ENCODE peak calls at places on chromosomes 5 and 9, in four cellular contexts. U is body of pancreas, G is GM12878, H is H54. M is an unnamed sample.
A peak's percentile ranks its signal among the peaks of the same experiment; 100 is the strongest.

GRCh38 chr5:157116483-157116954 is 7.7 kb upstream of the HAVCR2 start:
- DNase-seq in G (peak; percentile 63), U (no peak), H (no peak), M (peak; percentile 57)

GRCh38 chr5:160420331-160420610 is 1.4 kb upstream of the PTTG1 start:
- DNase-seq in G (no peak), U (no peak), H (no peak), M (no peak)

GRCh38 chr9:114172981-114173833 is 17.9 kb downstream of the COL27A1 start:
- DNase-seq in U (no peak), H (no peak), G (no peak), M (no peak)

GRCh38 chr9:129990269-129991005 is 52.6 kb downstream of the FNBP1 start:
- DNase-seq in H (no peak), U (no peak), G (no peak), M (no peak)

GRCh38 chr5:164679461-164679860 is 1174.0 kb downstream of the MAT2B start:
- DNase-seq in H (no peak), U (no peak), G (no peak), M (no peak)

GRCh38 chr9:89038354-89039091 is 47.3 kb downstream of the S1PR3 start:
- DNase-seq in U (no peak), G (no peak), H (peak; percentile 68), M (no peak)

GRCh38 chr5:37370550-37370863 is 399 bp downstream of the NUP155 start:
- DNase-seq in U (no peak), H (peak; percentile 30), G (no peak), M (peak; percentile 50)

GRCh38 chr5:122896598-122897282 is 51.3 kb downstream of the SNX24 start:
- DNase-seq in G (no peak), H (no peak), U (no peak), M (peak; percentile 9)

GRCh38 chr5:66617991-66618768 is 22.0 kb downstream of the MAST4 start:
- DNase-seq in G (no peak), H (no peak), U (no peak), M (no peak)

GRCh38 chr5:122591828-122592227 is 183.1 kb upstream of the SNX2 start:
- DNase-seq in U (no peak), H (no peak), G (no peak), M (no peak)

GRCh38 chr9:76521244-76521673 is 62.3 kb downstream of the GCNT1 start:
- DNase-seq in U (no peak), H (no peak), G (no peak), M (no peak)

GRCh38 chr5:179280095-179280490 is 65.2 kb downstream of the ADAMTS2 start:
- DNase-seq in G (no peak), H (no peak), U (no peak), M (no peak)

GRCh38 chr5:43007911-43008368 is 32.2 kb downstream of the ANXA2R start:
- DNase-seq in U (no peak), H (peak; percentile 48), G (no peak), M (peak; percentile 93)

GRCh38 chr5:6606884-6607558 is 25.8 kb downstream of the NSUN2 start:
- DNase-seq in G (no peak), H (no peak), U (no peak), M (no peak)

GRCh38 chr5:41636605-41637004 is 126.2 kb upstream of the PLCXD3 start:
- DNase-seq in H (peak; percentile 6), U (no peak), G (no peak), M (peak; percentile 10)

GRCh38 chr5:116256717-116257116 is 171.9 kb downstream of the COMMD10 start:
- DNase-seq in U (no peak), H (no peak), G (no peak), M (no peak)

GRCh38 chr9:108953983-108954574 is 19.9 kb downstream of the ABITRAM start:
- DNase-seq in H (no peak), G (no peak), U (no peak), M (peak; percentile 71)

GRCh38 chr5:142685418-142686209 is at the start of gene FGF1:
- DNase-seq in G (no peak), H (no peak), U (peak; percentile 27), M (no peak)

GRCh38 chr5:14208071-14209021 is 65.2 kb downstream of the TRIO start:
- DNase-seq in G (peak; percentile 86), U (no peak), H (no peak), M (no peak)
- TF ChIP-seq POLR2A in G (no peak), U (no peak), H (no peak), M (no peak)

GRCh38 chr9:128027166-128027539 is 40.0 kb downstream of the NAIF1 start:
- DNase-seq in G (no peak), U (no peak), H (no peak), M (no peak)

GRCh38 chr9:128024761-128025308 is 42.3 kb downstream of the NAIF1 start:
- DNase-seq in H (no peak), G (no peak), U (no peak), M (no peak)

GRCh38 chr9:128027705-128028104 is 39.4 kb downstream of the NAIF1 start:
- DNase-seq in H (no peak), U (no peak), G (no peak), M (no peak)

GRCh38 chr9:128025756-128026155 is 41.4 kb downstream of the NAIF1 start:
- DNase-seq in U (no peak), H (no peak), G (no peak), M (no peak)

GRCh38 chr9:128026255-128027165 is 40.6 kb downstream of the NAIF1 start:
- DNase-seq in G (peak; percentile 86), U (no peak), H (no peak), M (no peak)
- TF ChIP-seq POLR2A in G (peak; percentile 75), U (no peak), H (no peak), M (no peak)

GRCh38 chr5:69454460-69455249 is 37.9 kb upstream of the OCLN start:
- DNase-seq in U (peak; percentile 24), G (no peak), H (no peak), M (no peak)
- TF ChIP-seq POLR2A in U (no peak), G (no peak), H (no peak), M (no peak)

GRCh38 chr5:88883566-88884434 is 816 bp upstream of the MEF2C start:
- DNase-seq in H (peak; percentile 34), U (peak; percentile 32), G (no peak), M (peak; percentile 70)
- TF ChIP-seq POLR2A in H (no peak), U (no peak), G (peak; percentile 75), M (no peak)

GRCh38 chr5:95646569-95647330 is at the start of gene RFESD:
- DNase-seq in G (peak; percentile 83), H (peak; percentile 81), U (peak; percentile 100), M (peak; percentile 99)

GRCh38 chr5:95643152-95643551 is 3.4 kb upstream of the RFESD start:
- DNase-seq in U (no peak), G (no peak), H (no peak), M (no peak)

GRCh38 chr5:95644351-95645042 is 2.1 kb upstream of the RFESD start:
- DNase-seq in H (no peak), U (peak; percentile 62), G (peak; percentile 56), M (peak; percentile 66)

GRCh38 chr5:95638632-95639031 is 7.9 kb upstream of the RFESD start:
- DNase-seq in H (no peak), U (no peak), G (no peak), M (no peak)

DNA sequence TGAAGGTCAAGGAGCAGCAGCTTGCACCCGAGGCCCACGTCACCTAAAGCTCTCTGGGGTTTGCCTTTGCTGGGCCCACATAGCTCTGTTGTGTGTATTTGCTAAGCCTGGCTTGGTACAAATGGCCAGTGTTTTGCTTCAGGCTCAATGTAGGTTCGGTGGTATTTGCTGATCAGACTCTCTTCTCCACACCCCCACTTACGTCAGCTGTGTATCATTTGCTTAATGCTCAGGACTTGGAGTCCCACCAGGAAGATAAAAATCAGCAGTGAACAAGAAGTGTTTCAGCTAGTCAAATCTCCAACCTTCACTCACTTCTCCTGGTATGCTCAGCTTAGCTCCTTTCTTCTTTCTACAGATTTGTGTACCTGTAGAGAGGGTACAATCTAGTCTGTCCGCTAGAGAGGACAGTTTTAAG is 4.8 kb upstream of the RFESD start:
- DNase-seq in H (no peak), U (peak; percentile 88), G (no peak), M (peak; percentile 24)
- TF ChIP-seq POLR2A in H (no peak), U (peak; percentile 63), G (no peak), M (no peak)

DNA sequence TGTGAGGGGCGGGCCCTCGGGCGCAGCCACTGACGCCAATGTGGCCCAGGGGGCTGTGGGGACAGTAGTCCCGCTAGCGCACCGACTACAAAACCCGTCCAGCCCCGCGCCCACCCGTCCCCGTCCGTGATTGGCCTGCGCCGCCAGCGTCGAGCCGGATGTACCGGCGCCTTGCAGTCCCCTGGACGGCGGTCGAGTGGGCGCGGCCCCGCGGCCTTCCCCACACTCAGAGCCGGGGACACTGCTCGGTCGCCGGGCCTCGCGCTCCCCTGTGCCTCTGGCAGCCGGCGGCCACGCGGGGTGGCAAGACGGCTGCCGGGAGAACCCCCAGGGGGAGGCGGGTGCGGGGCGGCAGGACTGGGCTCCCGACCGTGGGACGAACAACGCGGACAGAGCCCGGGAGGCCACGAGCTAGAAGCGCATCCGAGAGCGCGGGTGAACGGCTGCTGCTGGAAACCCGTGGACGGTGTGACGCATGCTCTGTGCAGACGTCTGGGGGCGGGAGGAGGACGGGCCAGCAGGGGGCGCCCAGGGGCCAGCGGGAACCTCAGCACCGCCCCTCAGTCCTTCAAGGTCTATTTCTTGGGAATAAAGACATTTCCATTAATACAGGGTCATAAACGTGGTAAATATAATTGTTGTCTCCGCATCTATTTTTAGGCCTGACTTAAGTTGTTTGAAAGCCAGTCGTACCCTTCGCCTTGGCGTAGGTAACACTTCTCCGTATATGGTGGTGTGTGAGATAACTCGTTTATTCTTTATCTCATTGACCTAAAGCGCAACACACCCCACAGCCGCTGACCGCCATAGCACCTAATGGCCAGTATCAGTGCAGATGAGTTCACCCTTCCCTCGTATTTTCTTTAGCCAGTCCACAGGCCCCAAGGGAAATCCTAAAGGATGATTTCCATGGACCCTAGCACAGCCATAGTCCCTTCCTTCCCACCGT is 629 bp upstream of the BICD2 start:
- DNase-seq in H (peak; percentile 98), G (peak; percentile 86), U (peak; percentile 98), M (peak; percentile 97)
- TF ChIP-seq POLR2A in H (peak; percentile 62), G (peak; percentile 94), U (peak; percentile 95), M (peak; percentile 84)

DNA sequence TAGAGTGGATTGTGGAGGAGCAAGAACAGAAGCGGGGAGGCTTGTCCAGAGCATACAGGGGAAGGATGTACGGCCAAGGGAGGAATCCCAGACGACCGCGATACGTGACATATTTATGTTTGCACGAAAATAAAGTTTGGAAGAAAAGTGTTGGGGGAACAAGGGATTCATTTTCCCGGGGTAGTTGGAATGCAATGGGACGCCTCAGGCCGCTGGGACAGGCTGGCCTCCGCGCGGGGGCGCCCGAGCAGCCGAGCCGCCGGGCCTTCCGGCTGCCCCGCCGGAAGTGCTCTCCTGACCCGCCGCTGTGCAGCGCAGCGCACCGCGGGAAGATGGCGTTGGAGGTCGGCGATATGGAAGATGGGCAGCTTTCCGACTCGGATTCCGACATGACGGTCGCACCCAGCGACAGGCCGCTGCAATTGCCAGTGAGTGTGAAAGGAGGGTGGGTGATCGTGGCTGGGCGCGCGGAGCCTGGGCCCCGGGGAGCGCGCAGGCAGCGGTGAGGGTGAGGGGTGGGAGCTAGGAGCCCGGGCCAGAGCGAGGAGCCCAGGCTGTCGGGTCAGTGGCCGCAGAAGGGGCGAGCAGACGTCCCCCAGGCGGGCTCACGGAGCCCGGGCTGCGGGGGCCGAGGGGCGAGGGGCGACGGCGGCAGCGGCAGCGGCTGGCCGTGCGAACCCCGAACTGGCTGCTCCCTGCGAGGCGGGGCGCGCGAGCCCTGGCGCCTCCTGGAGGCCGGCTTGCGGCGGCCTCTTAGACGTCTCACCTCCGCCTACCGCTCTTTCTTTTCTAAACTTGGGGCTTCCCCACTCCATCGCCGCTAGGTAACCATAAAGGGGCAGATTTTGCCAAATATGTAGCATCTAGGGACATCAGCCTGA is at the start of gene PHAX:
- DNase-seq in U (peak; percentile 79), G (peak; percentile 32), H (peak; percentile 82), M (peak; percentile 86)
- TF ChIP-seq POLR2A in U (no peak), G (peak; percentile 94), H (peak; percentile 81), M (peak; percentile 57)

M was measured in erythroblast.